ENCODE peak calls at places on chromosome 7, in seven cellular contexts. One of them, this sample, is unnamed.

GRCh38 chr7:139389774-139390173 is 30.1 kb downstream of the LUC7L2 start:
- DNase-seq in fibroblast of lung: no peak
- DNase-seq in nephron progenitor cell: no peak
- DNase-seq in CD8-positive, alpha-beta T cell: no peak
- DNase-seq in upper lobe of left lung: no peak
- DNase-seq in transverse colon: no peak
- DNase-seq in CD4-positive, alpha-beta T cell: no peak
- DNase-seq in this sample: no peak

GRCh38 chr7:100049441-100050291 is at the start of gene ZSCAN21:
- DNase-seq in CD4-positive, alpha-beta T cell: peak
- DNase-seq in nephron progenitor cell: peak
- DNase-seq in transverse colon: peak
- DNase-seq in CD8-positive, alpha-beta T cell: peak
- DNase-seq in fibroblast of lung: peak
- DNase-seq in upper lobe of left lung: peak
- DNase-seq in this sample: peak

GRCh38 chr7:21616796-21617436 is 74.1 kb downstream of the DNAH11 start:
- DNase-seq in CD4-positive, alpha-beta T cell: no peak
- DNase-seq in CD8-positive, alpha-beta T cell: no peak
- DNase-seq in transverse colon: no peak
- DNase-seq in nephron progenitor cell: no peak
- DNase-seq in upper lobe of left lung: no peak
- DNase-seq in fibroblast of lung: peak
- DNase-seq in this sample: no peak

GRCh38 chr7:23062452-23062851 is 43.1 kb upstream of the KLHL7 start:
- DNase-seq in CD4-positive, alpha-beta T cell: no peak
- DNase-seq in fibroblast of lung: no peak
- DNase-seq in transverse colon: no peak
- DNase-seq in upper lobe of left lung: no peak
- DNase-seq in nephron progenitor cell: no peak
- DNase-seq in CD8-positive, alpha-beta T cell: no peak
- DNase-seq in this sample: no peak

GRCh38 chr7:33719059-33719581 is 186.2 kb upstream of the BMPER start:
- DNase-seq in CD8-positive, alpha-beta T cell: no peak
- DNase-seq in nephron progenitor cell: no peak
- DNase-seq in transverse colon: no peak
- DNase-seq in fibroblast of lung: peak
- DNase-seq in upper lobe of left lung: no peak
- DNase-seq in CD4-positive, alpha-beta T cell: no peak
- DNase-seq in this sample: no peak

GRCh38 chr7:127588019-127588696 is at the start of gene ARF5:
- DNase-seq in transverse colon: peak
- DNase-seq in fibroblast of lung: peak
- DNase-seq in CD8-positive, alpha-beta T cell: peak
- DNase-seq in upper lobe of left lung: peak
- DNase-seq in CD4-positive, alpha-beta T cell: peak
- DNase-seq in nephron progenitor cell: peak
- DNase-seq in this sample: peak

GRCh38 chr7:68147621-68148238 is 1151.1 kb downstream of the TYW1 start:
- DNase-seq in CD4-positive, alpha-beta T cell: no peak
- DNase-seq in fibroblast of lung: no peak
- DNase-seq in transverse colon: no peak
- DNase-seq in CD8-positive, alpha-beta T cell: no peak
- DNase-seq in nephron progenitor cell: no peak
- DNase-seq in upper lobe of left lung: no peak
- DNase-seq in this sample: no peak

GRCh38 chr7:146054909-146055308 is 61.7 kb upstream of the CNTNAP2 start:
- DNase-seq in CD4-positive, alpha-beta T cell: no peak
- DNase-seq in nephron progenitor cell: no peak
- DNase-seq in transverse colon: no peak
- DNase-seq in CD8-positive, alpha-beta T cell: no peak
- DNase-seq in upper lobe of left lung: no peak
- DNase-seq in fibroblast of lung: no peak
- DNase-seq in this sample: no peak

GRCh38 chr7:155918720-155919399 is 106.6 kb upstream of the SHH start:
- DNase-seq in CD4-positive, alpha-beta T cell: no peak
- DNase-seq in transverse colon: peak
- DNase-seq in fibroblast of lung: peak
- DNase-seq in CD8-positive, alpha-beta T cell: no peak
- DNase-seq in upper lobe of left lung: peak
- DNase-seq in nephron progenitor cell: no peak
- DNase-seq in this sample: no peak

GRCh38 chr7:38819463-38819862 is 89.5 kb downstream of the VPS41 start:
- DNase-seq in nephron progenitor cell: no peak
- DNase-seq in transverse colon: no peak
- DNase-seq in CD4-positive, alpha-beta T cell: no peak
- DNase-seq in upper lobe of left lung: no peak
- DNase-seq in CD8-positive, alpha-beta T cell: no peak
- DNase-seq in fibroblast of lung: no peak
- DNase-seq in this sample: no peak

GRCh38 chr7:43085992-43086391 is 26.5 kb upstream of the HECW1 start:
- DNase-seq in upper lobe of left lung: no peak
- DNase-seq in transverse colon: no peak
- DNase-seq in CD4-positive, alpha-beta T cell: no peak
- DNase-seq in fibroblast of lung: no peak
- DNase-seq in nephron progenitor cell: no peak
- DNase-seq in CD8-positive, alpha-beta T cell: no peak
- DNase-seq in this sample: no peak

GRCh38 chr7:111855161-111855841 is 293.0 kb upstream of the IMMP2L start:
- DNase-seq in fibroblast of lung: peak
- DNase-seq in upper lobe of left lung: peak
- DNase-seq in nephron progenitor cell: no peak
- DNase-seq in CD4-positive, alpha-beta T cell: no peak
- DNase-seq in CD8-positive, alpha-beta T cell: no peak
- DNase-seq in transverse colon: peak
- DNase-seq in this sample: no peak

GRCh38 chr7:151172273-151173141 is 5.0 kb upstream of the GBX1 start:
- DNase-seq in transverse colon: peak
- DNase-seq in fibroblast of lung: peak
- DNase-seq in nephron progenitor cell: peak
- DNase-seq in CD8-positive, alpha-beta T cell: peak
- DNase-seq in upper lobe of left lung: peak
- DNase-seq in CD4-positive, alpha-beta T cell: peak
- DNase-seq in this sample: peak

GRCh38 chr7:151168022-151168786 is 710 bp upstream of the GBX1 start:
- DNase-seq in upper lobe of left lung: peak
- DNase-seq in CD8-positive, alpha-beta T cell: peak
- DNase-seq in fibroblast of lung: no peak
- DNase-seq in transverse colon: peak
- DNase-seq in nephron progenitor cell: peak
- DNase-seq in CD4-positive, alpha-beta T cell: peak
- DNase-seq in this sample: peak

GRCh38 chr7:151168787-151169162 is 1.3 kb upstream of the GBX1 start:
- DNase-seq in transverse colon: no peak
- DNase-seq in CD8-positive, alpha-beta T cell: no peak
- DNase-seq in CD4-positive, alpha-beta T cell: no peak
- DNase-seq in fibroblast of lung: no peak
- DNase-seq in nephron progenitor cell: no peak
- DNase-seq in upper lobe of left lung: no peak
- DNase-seq in this sample: peak

GRCh38 chr7:151166629-151167196 is 781 bp downstream of the GBX1 start:
- DNase-seq in fibroblast of lung: no peak
- DNase-seq in CD8-positive, alpha-beta T cell: no peak
- DNase-seq in upper lobe of left lung: no peak
- DNase-seq in transverse colon: no peak
- DNase-seq in nephron progenitor cell: no peak
- DNase-seq in CD4-positive, alpha-beta T cell: no peak
- DNase-seq in this sample: peak

DNA sequence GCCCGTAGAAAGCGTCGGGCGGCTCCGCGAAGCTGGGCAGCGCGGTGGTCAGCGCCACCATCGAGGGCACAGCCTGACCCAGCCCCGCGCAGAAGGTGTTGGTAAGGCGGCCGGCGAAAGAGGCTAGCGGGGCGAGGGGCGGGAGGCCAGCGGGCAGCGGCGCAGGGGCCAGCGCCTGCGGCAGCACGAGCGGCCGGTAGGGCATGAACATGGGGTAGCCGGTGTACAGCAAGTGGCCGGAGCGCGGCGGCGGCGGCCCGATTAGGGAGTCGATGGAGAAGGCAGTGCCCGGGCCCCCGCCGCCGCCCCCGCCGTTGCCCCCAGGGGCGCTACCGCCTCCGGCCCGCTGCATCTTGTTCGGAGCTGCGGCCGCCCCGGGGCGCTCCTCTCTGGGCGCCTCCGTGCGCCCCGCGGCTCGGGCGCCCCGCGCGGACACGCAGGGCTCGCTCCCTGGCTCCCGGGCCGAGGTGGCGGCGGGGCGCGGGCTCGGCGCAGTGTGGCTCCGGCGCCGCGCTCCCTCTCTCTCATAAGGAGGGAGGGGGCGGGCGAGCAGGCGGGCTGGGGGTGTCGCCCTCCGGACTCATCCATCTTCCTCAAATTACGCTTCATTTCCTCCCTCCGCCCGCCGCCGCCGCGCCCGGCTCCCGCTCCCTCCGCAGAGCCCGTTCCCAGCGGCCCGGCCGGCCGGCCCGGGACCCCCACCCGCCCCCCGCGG is at the start of gene GBX1:
- DNase-seq in transverse colon: no peak
- DNase-seq in fibroblast of lung: peak
- DNase-seq in CD8-positive, alpha-beta T cell: no peak
- DNase-seq in nephron progenitor cell: peak
- DNase-seq in CD4-positive, alpha-beta T cell: peak
- DNase-seq in upper lobe of left lung: no peak
- DNase-seq in this sample: peak
- TF ChIP-seq CTCF in transverse colon: no peak
- TF ChIP-seq CTCF in fibroblast of lung: no peak
- TF ChIP-seq CTCF in CD8-positive, alpha-beta T cell: peak
- TF ChIP-seq CTCF in nephron progenitor cell: no peak
- TF ChIP-seq CTCF in CD4-positive, alpha-beta T cell: no peak
- TF ChIP-seq CTCF in upper lobe of left lung: peak
- TF ChIP-seq CTCF in this sample: peak

DNA sequence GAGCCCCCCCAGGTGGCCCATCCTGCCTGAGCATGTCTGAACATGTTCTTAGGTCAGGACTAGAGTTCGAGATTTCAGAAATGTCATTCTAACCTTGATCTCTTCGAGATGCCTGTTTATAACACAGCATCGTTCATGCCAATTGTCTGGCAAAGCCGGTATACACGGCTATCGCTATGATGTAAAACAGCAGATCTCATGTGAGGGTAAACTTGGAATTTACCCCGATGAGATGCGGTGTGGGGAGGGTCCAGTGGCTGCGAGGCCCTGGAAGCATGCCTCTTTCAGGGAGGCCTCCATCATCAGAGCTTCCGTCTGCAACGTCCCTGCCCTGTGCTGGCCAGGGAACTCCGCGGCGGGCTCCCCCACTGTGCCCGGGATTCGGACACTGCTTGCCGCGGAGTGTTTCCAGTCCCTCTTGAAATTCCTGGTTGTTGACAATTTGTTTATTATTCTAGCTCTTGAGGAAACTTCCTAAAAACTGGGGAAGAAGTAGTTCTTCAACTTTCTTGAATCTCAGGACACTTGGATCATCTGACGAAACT is 168.6 kb upstream of the RHEB start:
- DNase-seq in nephron progenitor cell: no peak
- DNase-seq in upper lobe of left lung: no peak
- DNase-seq in CD8-positive, alpha-beta T cell: no peak
- DNase-seq in transverse colon: no peak
- DNase-seq in fibroblast of lung: no peak
- DNase-seq in CD4-positive, alpha-beta T cell: no peak
- DNase-seq in this sample: no peak
- TF ChIP-seq CTCF in nephron progenitor cell: no peak
- TF ChIP-seq CTCF in upper lobe of left lung: peak
- TF ChIP-seq CTCF in CD8-positive, alpha-beta T cell: no peak
- TF ChIP-seq CTCF in transverse colon: no peak
- TF ChIP-seq CTCF in fibroblast of lung: no peak
- TF ChIP-seq CTCF in CD4-positive, alpha-beta T cell: no peak
- TF ChIP-seq CTCF in this sample: no peak

DNA sequence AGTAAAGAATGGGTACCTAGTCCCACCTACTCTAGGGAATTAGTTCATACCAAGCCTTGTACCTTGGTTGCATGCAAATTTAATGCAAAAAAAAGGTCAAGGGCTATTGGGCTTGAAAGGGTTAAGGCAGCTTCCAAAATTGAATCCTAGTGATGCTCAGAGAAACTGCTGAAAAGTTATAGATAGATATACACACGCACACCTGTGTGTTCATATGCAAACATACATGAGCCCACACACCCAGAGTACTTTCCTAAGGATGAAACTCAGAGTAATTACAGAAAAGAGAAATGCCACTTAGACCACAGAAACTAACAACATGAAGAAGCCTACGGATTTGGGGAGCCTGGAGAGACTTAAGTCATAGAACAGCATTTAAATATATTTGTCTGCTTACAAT is 1.5 kb downstream of the SLC25A13 start:
- DNase-seq in nephron progenitor cell: no peak
- DNase-seq in CD8-positive, alpha-beta T cell: no peak
- DNase-seq in transverse colon: no peak
- DNase-seq in fibroblast of lung: no peak
- DNase-seq in CD4-positive, alpha-beta T cell: no peak
- DNase-seq in upper lobe of left lung: no peak
- DNase-seq in this sample: no peak
- TF ChIP-seq CTCF in nephron progenitor cell: no peak
- TF ChIP-seq CTCF in CD8-positive, alpha-beta T cell: no peak
- TF ChIP-seq CTCF in transverse colon: no peak
- TF ChIP-seq CTCF in fibroblast of lung: no peak
- TF ChIP-seq CTCF in CD4-positive, alpha-beta T cell: no peak
- TF ChIP-seq CTCF in upper lobe of left lung: no peak
- TF ChIP-seq CTCF in this sample: no peak

DNA sequence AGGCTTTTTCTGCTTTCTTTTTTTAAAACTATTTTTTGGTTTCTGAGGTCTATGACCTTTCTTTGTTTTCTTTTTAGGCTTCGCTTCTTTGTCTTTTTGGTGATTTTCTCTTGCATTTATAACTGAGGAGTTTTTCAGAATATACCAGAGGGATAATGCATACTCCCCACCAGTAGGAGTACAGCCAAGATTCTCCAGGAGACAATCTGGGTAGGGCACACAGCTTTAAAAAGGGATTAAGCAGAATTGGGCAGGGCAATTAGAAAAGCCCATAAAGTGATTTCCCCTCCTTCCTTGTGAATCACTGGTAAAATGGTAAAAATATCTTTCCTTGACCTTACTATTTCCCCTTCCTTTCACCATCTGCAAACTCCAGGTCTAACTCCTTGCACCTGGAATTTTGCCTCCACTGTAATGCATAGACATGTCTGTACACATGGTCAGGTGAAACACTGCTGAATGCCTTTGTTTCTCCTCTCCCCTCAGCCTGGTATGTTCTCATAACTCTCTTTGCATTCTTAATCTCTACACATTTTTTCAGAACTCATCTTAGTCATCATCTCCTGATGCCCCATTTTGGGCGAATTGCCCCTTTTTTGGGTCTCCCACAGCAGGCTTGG is 64.4 kb downstream of the MDFIC start:
- DNase-seq in CD4-positive, alpha-beta T cell: no peak
- DNase-seq in CD8-positive, alpha-beta T cell: no peak
- DNase-seq in upper lobe of left lung: no peak
- DNase-seq in nephron progenitor cell: no peak
- DNase-seq in fibroblast of lung: no peak
- DNase-seq in transverse colon: no peak
- DNase-seq in this sample: no peak
- TF ChIP-seq CTCF in CD4-positive, alpha-beta T cell: no peak
- TF ChIP-seq CTCF in CD8-positive, alpha-beta T cell: no peak
- TF ChIP-seq CTCF in upper lobe of left lung: no peak
- TF ChIP-seq CTCF in nephron progenitor cell: no peak
- TF ChIP-seq CTCF in fibroblast of lung: no peak
- TF ChIP-seq CTCF in transverse colon: no peak
- TF ChIP-seq CTCF in this sample: no peak

This sample was measured in type B pancreatic cell.